ENCODE peak calls at places on chromosomes 12 and 14, in six cellular contexts. L, C, X, M, B and K are unnamed samples.

GRCh38 chr12:92624236-92624635 is 78.6 kb upstream of the PLEKHG7 start:
- DNase-seq in L (no peak), C (no peak), X (peak), M (no peak), B (no peak), K (no peak)

GRCh38 chr14:25150934-25151790 is 101.2 kb upstream of the STXBP6 start:
- DNase-seq in L (no peak), C (no peak), X (peak), M (no peak), B (no peak), K (peak)

GRCh38 chr12:25054783-25055144 is 105.9 kb upstream of the BCAT1 start:
- DNase-seq in L (no peak), C (no peak), X (no peak), M (peak), B (peak), K (no peak)

GRCh38 chr12:104220931-104221330 is 5.4 kb downstream of the TXNRD1 start:
- DNase-seq in L (no peak), C (no peak), X (no peak), M (no peak), B (peak), K (no peak)

GRCh38 chr12:107319536-107320030 is 226.2 kb upstream of the CRY1 start:
- DNase-seq in L (no peak), C (no peak), X (no peak), M (peak), B (peak), K (no peak)

GRCh38 chr14:26484562-26484961 is 113.3 kb downstream of the NOVA1 start:
- DNase-seq in L (no peak), C (no peak), X (no peak), M (no peak), B (no peak), K (no peak)

GRCh38 chr12:122366685-122367475 is 55.6 kb downstream of the CLIP1 start:
- DNase-seq in L (no peak), C (no peak), X (peak), M (no peak), B (no peak), K (no peak)

GRCh38 chr12:25585021-25585523 is 32.0 kb upstream of the LMNTD1 start:
- DNase-seq in L (no peak), C (no peak), X (no peak), M (no peak), B (no peak), K (peak)

GRCh38 chr12:38998887-38999482 is 93.6 kb upstream of the CPNE8 start:
- DNase-seq in L (no peak), C (no peak), X (no peak), M (no peak), B (no peak), K (no peak)

GRCh38 chr14:50726372-50727107 is 58.4 kb upstream of the SAV1 start:
- DNase-seq in L (no peak), C (no peak), X (no peak), M (peak), B (no peak), K (no peak)

GRCh38 chr12:25906651-25907340 is 51.7 kb upstream of the RASSF8 start:
- DNase-seq in L (no peak), C (no peak), X (no peak), M (no peak), B (no peak), K (peak)

GRCh38 chr14:64200170-64200569 is 94.0 kb downstream of the ESR2 start:
- DNase-seq in L (no peak), C (no peak), X (no peak), M (no peak), B (no peak), K (no peak)

GRCh38 chr14:101633276-101633675 is 72.0 kb downstream of the DIO3 start:
- DNase-seq in L (no peak), C (no peak), X (no peak), M (no peak), B (no peak), K (no peak)

GRCh38 chr14:91399868-91400640 is 17.6 kb downstream of the CCDC88C start:
- DNase-seq in L (no peak), C (peak), X (no peak), M (peak), B (peak), K (no peak)

GRCh38 chr14:89856871-89857345 is 97.6 kb downstream of the EFCAB11 start:
- DNase-seq in L (no peak), C (no peak), X (no peak), M (no peak), B (no peak), K (no peak)

GRCh38 chr14:72907886-72908285 is 14.0 kb upstream of the DPF3 start:
- DNase-seq in L (no peak), C (no peak), X (peak), M (no peak), B (no peak), K (no peak)

GRCh38 chr12:1859643-1860042 is 39.3 kb downstream of the LRTM2 start:
- DNase-seq in L (no peak), C (no peak), X (peak), M (no peak), B (no peak), K (no peak)

GRCh38 chr14:96359959-96360358 is 3.2 kb downstream of the ATG2B start:
- DNase-seq in L (no peak), C (no peak), X (no peak), M (no peak), B (no peak), K (no peak)

GRCh38 chr14:22556021-22556989 is 32.7 kb downstream of the DAD1 start:
- DNase-seq in L (peak), C (no peak), X (peak), M (peak), B (peak), K (no peak)

GRCh38 chr14:61695695-61696527 is 598 bp downstream of the HIF1A start:
- DNase-seq in L (no peak), C (peak), X (peak), M (peak), B (peak), K (peak)

GRCh38 chr12:127588224-127588623 is 678.7 kb upstream of the TMEM132C start:
- DNase-seq in L (no peak), C (no peak), X (no peak), M (no peak), B (no peak), K (no peak)

GRCh38 chr14:34733245-34733644 is 18.9 kb upstream of the CFL2 start:
- DNase-seq in L (no peak), C (no peak), X (peak), M (no peak), B (no peak), K (no peak)

GRCh38 chr12:85424581-85425348 is 144.7 kb downstream of the ALX1 start:
- DNase-seq in L (peak), C (no peak), X (no peak), M (no peak), B (no peak), K (no peak)

GRCh38 chr12:124625867-124626675 is 58.7 kb upstream of the NCOR2 start:
- DNase-seq in L (no peak), C (peak), X (peak), M (no peak), B (no peak), K (no peak)

GRCh38 chr14:72433511-72433910 is 460.4 kb downstream of the DPF3 start:
- DNase-seq in L (no peak), C (no peak), X (no peak), M (no peak), B (no peak), K (no peak)

GRCh38 chr14:23877111-23877510 is 76.5 kb upstream of the DHRS4 start:
- DNase-seq in L (no peak), C (no peak), X (no peak), M (no peak), B (no peak), K (no peak)

GRCh38 chr12:87141091-87141490 is 884.9 kb upstream of the MGAT4C start:
- DNase-seq in L (no peak), C (no peak), X (no peak), M (no peak), B (no peak), K (no peak)

GRCh38 chr14:33127531-33127930 is 188.9 kb downstream of the NPAS3 start:
- DNase-seq in L (no peak), C (no peak), X (no peak), M (no peak), B (no peak), K (no peak)

GRCh38 chr12:89706551-89707348 is 1.9 kb downstream of the ATP2B1 start:
- DNase-seq in L (no peak), C (no peak), X (no peak), M (no peak), B (no peak), K (no peak)

GRCh38 chr14:60807971-60808370 is 73.4 kb downstream of the MNAT1 start:
- DNase-seq in L (no peak), C (no peak), X (no peak), M (no peak), B (no peak), K (no peak)

GRCh38 chr14:20001863-20002262 is at the start of gene OR4Q2:
- DNase-seq in L (no peak), C (no peak), X (no peak), M (no peak), B (no peak), K (no peak)

GRCh38 chr14:75448209-75448608 is 20.4 kb downstream of the JDP2 start:
- DNase-seq in L (no peak), C (no peak), X (no peak), M (no peak), B (no peak), K (no peak)

GRCh38 chr14:80208426-80208950 is 2.8 kb downstream of the DIO2 start:
- DNase-seq in L (no peak), C (no peak), X (no peak), M (no peak), B (no peak), K (no peak)

GRCh38 chr12:120760349-120761245 is 35.0 kb downstream of the ACADS start:
- DNase-seq in L (no peak), C (no peak), X (no peak), M (no peak), B (no peak), K (no peak)

GRCh38 chr12:23674064-23674463 is 275.4 kb downstream of the SOX5 start:
- DNase-seq in L (no peak), C (no peak), X (no peak), M (no peak), B (no peak), K (no peak)

GRCh38 chr12:52011602-52012214 is 5.0 kb downstream of the TAMALIN start:
- DNase-seq in L (no peak), C (no peak), X (no peak), M (no peak), B (no peak), K (no peak)

GRCh38 chr12:52602552-52602951 is 1.3 kb upstream of the KRT72 start:
- DNase-seq in L (no peak), C (no peak), X (no peak), M (no peak), B (no peak), K (no peak)

GRCh38 chr14:65392296-65392695 is 20.2 kb upstream of the FUT8 start:
- DNase-seq in L (no peak), C (no peak), X (no peak), M (no peak), B (no peak), K (no peak)

GRCh38 chr12:89756638-89757321 is 48.1 kb upstream of the ATP2B1 start:
- DNase-seq in L (peak), C (no peak), X (peak), M (no peak), B (no peak), K (peak)